ENCODE peak calls at places on chromosomes 4 and X, in eight cellular contexts. E is stimulated activated CD4-positive, alpha-beta T cell treated with anti-CD3 and anti-CD28 coated beads, Interleukin-4, amount 100 ng/mL, for 48 hours; I is activated naive CD4-positive, alpha-beta T cell treated with anti-CD3 and anti-CD28 coated beads, Interleukin-2, amount 10 ng/mL, durations not matched to agents 7 days and 5 days; L is epithelial cell of prostate; A is lower lobe of right lung; W is AG09319; X is LoVo; G is stimulated activated effector memory CD8-positive, alpha-beta T cell treated with anti-CD3 and anti-CD28 coated beads, Interleukin-12 subunit alpha, Interleukin-12 subunit beta, amount 100 ng/mL, for 72 hours. K is an unnamed sample.
A peak's percentile ranks its signal among the peaks of the same experiment; 100 is the strongest.

GRCh38 chrX:110004210-110004609 is 1.3 kb downstream of the TMEM164 start:
- DNase-seq in E (no peak), I (no peak), L (no peak), A (peak; percentile 63), W (no peak), X (peak; percentile 59), G (no peak), K (no peak)

GRCh38 chr4:29081230-29081955 is 1638.8 kb upstream of the PCDH7 start:
- DNase-seq in E (no peak), I (no peak), L (no peak), A (no peak), W (no peak), X (no peak), G (no peak), K (peak; percentile 0)

GRCh38 chr4:121370729-121371325 is 10.0 kb downstream of the QRFPR start:
- DNase-seq in E (peak; percentile 25), I (peak; percentile 46), L (no peak), A (no peak), W (no peak), X (peak; percentile 42), G (peak; percentile 60), K (peak; percentile 43)

GRCh38 chr4:86934147-86934771 is 552 bp upstream of the AFF1 start:
- DNase-seq in E (no peak), I (peak; percentile 25), L (no peak), A (no peak), W (no peak), X (peak; percentile 27), G (no peak), K (no peak)

GRCh38 chrX:109624641-109625311 is at the start of gene KCNE5:
- DNase-seq in E (no peak), I (no peak), L (no peak), A (peak; percentile 37), W (no peak), X (no peak), G (no peak), K (no peak)

GRCh38 chr4:16140520-16141249 is 56.9 kb upstream of the PROM1 start:
- DNase-seq in E (no peak), I (no peak), L (peak; percentile 79), A (no peak), W (peak; percentile 88), X (peak; percentile 96), G (no peak), K (peak; percentile 100)

GRCh38 chr4:108571027-108571569 is 49.3 kb upstream of the RPL34 start:
- DNase-seq in E (no peak), I (no peak), L (no peak), A (no peak), W (no peak), X (no peak), G (no peak), K (no peak)

GRCh38 chrX:46636223-46636622 is 62.7 kb downstream of the CHST7 start:
- DNase-seq in E (no peak), I (no peak), L (no peak), A (no peak), W (no peak), X (no peak), G (no peak), K (no peak)

GRCh38 chr4:107183155-107183774 is 147.2 kb upstream of the DKK2 start:
- DNase-seq in E (no peak), I (no peak), L (no peak), A (no peak), W (peak; percentile 20), X (peak; percentile 73), G (no peak), K (peak; percentile 43)

GRCh38 chr4:17055788-17056187 is 157.3 kb upstream of the LDB2 start:
- DNase-seq in E (no peak), I (no peak), L (peak; percentile 48), A (no peak), W (peak; percentile 65), X (no peak), G (no peak), K (no peak)

GRCh38 chr4:17577660-17578481 is 873 bp downstream of the LAP3 start:
- DNase-seq in E (peak; percentile 35), I (peak; percentile 60), L (no peak), A (peak; percentile 66), W (no peak), X (peak; percentile 33), G (peak; percentile 65), K (no peak)